ENCODE peak calls at places on chromosomes 12 and 14, in nine cellular contexts. U, D, E, P, I, Q, B, C and W are unnamed samples.

GRCh38 chr12:70757830-70758493 is 120.7 kb upstream of the PTPRB start:
- DNase-seq in U (no peak), D (no peak), E (no peak), P (no peak), I (no peak), Q (no peak), B (no peak), C (no peak), W (no peak)

GRCh38 chr12:129083121-129083520 is 229.8 kb downstream of the GLT1D1 start:
- DNase-seq in U (no peak), D (no peak), E (no peak), P (no peak), I (no peak), Q (no peak), B (no peak), C (no peak), W (no peak)

GRCh38 chr12:130933269-130933995 is 20.3 kb upstream of the ADGRD1 start:
- DNase-seq in U (peak; percentile 81), D (no peak), E (peak; percentile 66), P (no peak), I (no peak), Q (no peak), B (no peak), C (no peak), W (no peak)

GRCh38 chr12:19227190-19227879 is 97.8 kb downstream of the PLEKHA5 start:
- DNase-seq in U (no peak), D (no peak), E (no peak), P (no peak), I (no peak), Q (no peak), B (no peak), C (no peak), W (no peak)

GRCh38 chr12:11863478-11863906 is 207.2 kb upstream of the BCL2L14 start:
- DNase-seq in U (no peak), D (no peak), E (peak; percentile 48), P (no peak), I (no peak), Q (no peak), B (no peak), C (no peak), W (no peak)

GRCh38 chr14:50061664-50062437 is 54.5 kb downstream of the VCPKMT start:
- DNase-seq in U (no peak), D (peak; percentile 61), E (peak; percentile 41), P (peak; percentile 88), I (peak; percentile 22), Q (peak; percentile 94), B (no peak), C (peak; percentile 59), W (peak; percentile 22)

GRCh38 chr14:53786045-53786444 is 170.6 kb downstream of the BMP4 start:
- DNase-seq in U (no peak), D (no peak), E (no peak), P (no peak), I (no peak), Q (no peak), B (no peak), C (no peak), W (no peak)

GRCh38 chr12:123720141-123720814 is 8.1 kb downstream of the ATP6V0A2 start:
- DNase-seq in U (no peak), D (no peak), E (no peak), P (no peak), I (no peak), Q (no peak), B (no peak), C (no peak), W (no peak)

GRCh38 chr12:80001562-80001961 is 66.7 kb upstream of the PPP1R12A start:
- DNase-seq in U (no peak), D (no peak), E (no peak), P (no peak), I (no peak), Q (no peak), B (no peak), C (no peak), W (no peak)

GRCh38 chr12:42201061-42201460 is 37.0 kb downstream of the YAF2 start:
- DNase-seq in U (no peak), D (no peak), E (no peak), P (no peak), I (no peak), Q (no peak), B (no peak), C (no peak), W (no peak)

GRCh38 chr12:65566776-65567175 is 257.5 kb upstream of the HMGA2 start:
- DNase-seq in U (no peak), D (no peak), E (no peak), P (no peak), I (no peak), Q (no peak), B (no peak), C (no peak), W (no peak)

GRCh38 chr12:47819902-47820630 is at the start of gene HDAC7:
- DNase-seq in U (peak; percentile 93), D (peak; percentile 56), E (peak; percentile 88), P (peak; percentile 92), I (peak; percentile 77), Q (peak; percentile 70), B (peak; percentile 74), C (peak; percentile 57), W (peak; percentile 81)